ENCODE peak calls at places on chromosome 1, in ten cellular contexts. C is lung, E is IMR-90, F is heart right ventricle, M is astrocyte, V is ovary, O is suprapubic skin, D is Peyer's patch, G is AG04450, J is fibroblast of lung. Q is an unnamed sample.

GRCh38 chr1:200921571-200922110 is 26.9 kb downstream of the INAVA start:
- DNase-seq in D (no peak), F (no peak), V (no peak), C (no peak), G (no peak), J (no peak), E (no peak), O (peak; percentile 44), M (no peak), Q (no peak)

GRCh38 chr1:226443033-226443432 is 35.1 kb upstream of the PARP1 start:
- DNase-seq in F (no peak), V (no peak), G (no peak), E (no peak), O (no peak), M (no peak), D (no peak), J (no peak), C (no peak), Q (no peak)

GRCh38 chr1:14142397-14143095 is 442.6 kb downstream of the PRDM2 start:
- DNase-seq in M (peak; percentile 50), J (peak; percentile 60), V (no peak), G (no peak), F (no peak), O (no peak), D (no peak), C (peak; percentile 67), E (no peak), Q (no peak)

GRCh38 chr1:214678386-214678785 is 75.4 kb downstream of the CENPF start:
- DNase-seq in G (no peak), O (no peak), D (no peak), V (no peak), C (no peak), M (peak; percentile 14), J (peak; percentile 44), F (no peak), E (peak; percentile 37), Q (no peak)

GRCh38 chr1:2272686-2273400 is 44.7 kb downstream of the SKI start:
- DNase-seq in F (no peak), J (no peak), O (no peak), C (no peak), E (no peak), D (no peak), G (no peak), V (no peak), M (no peak), Q (no peak)

GRCh38 chr1:29984544-29985375 is 738.6 kb downstream of the MATN1 start:
- DNase-seq in G (no peak), C (peak; percentile 28), D (no peak), O (no peak), E (no peak), M (no peak), F (no peak), V (no peak), J (no peak), Q (no peak)

GRCh38 chr1:28290851-28291250 is 31.5 kb downstream of the SESN2 start:
- DNase-seq in C (no peak), F (no peak), M (no peak), D (no peak), V (no peak), J (no peak), G (no peak), O (no peak), E (no peak), Q (no peak)

GRCh38 chr1:92096317-92096716 is 16.2 kb downstream of the BTBD8 start:
- DNase-seq in J (peak; percentile 11), G (no peak), F (no peak), E (peak; percentile 38), O (no peak), D (no peak), M (no peak), C (no peak), V (no peak), Q (no peak)

GRCh38 chr1:182718311-182718710 is 33.9 kb upstream of the RGS8 start:
- DNase-seq in F (no peak), J (no peak), D (no peak), E (no peak), G (no peak), V (no peak), O (no peak), M (no peak), C (no peak), Q (no peak)

GRCh38 chr1:205571747-205572146 is 60.1 kb downstream of the ELK4 start:
- DNase-seq in M (no peak), C (no peak), E (no peak), D (no peak), V (no peak), G (no peak), J (no peak), F (no peak), O (peak; percentile 52), Q (no peak)
- H3K27me3 ChIP-seq in M (peaks cover 67% of the 10 kb centered on the region), C (no peaks in the 10 kb centered on the region), E (peaks cover 87% of the 10 kb centered on the region), D (no peaks in the 10 kb centered on the region), V (no peaks in the 10 kb centered on the region), G (peaks cover 81% of the 10 kb centered on the region), J (peaks cover 51% of the 10 kb centered on the region), F (peaks cover 24% of the 10 kb centered on the region), O (peaks cover 48% of the 10 kb centered on the region), Q (no peaks in the 10 kb centered on the region)

GRCh38 chr1:3624194-3625136 is at the start of gene TPRG1L:
- DNase-seq in C (peak; percentile 98), M (peak; percentile 80), F (peak; percentile 99), O (peak; percentile 99), J (peak; percentile 91), G (peak; percentile 84), D (peak; percentile 99), E (peak; percentile 90), V (peak; percentile 99), Q (peak; percentile 98)
- H3K4me3 ChIP-seq in C (peak within 1 kb of the TSS; percentile 78), M (peak within 1 kb of the TSS; percentile 72), F (peak within 1 kb of the TSS; percentile 89), O (peak within 1 kb of the TSS; percentile 76), J (peak within 1 kb of the TSS; percentile 96), G (peak within 1 kb of the TSS; percentile 88), D (peak within 1 kb of the TSS; percentile 100), E (peak within 1 kb of the TSS; percentile 99), V (peak within 1 kb of the TSS; percentile 94), Q (peak within 1 kb of the TSS; percentile 81)

GRCh38 chr1:102296116-102296515 is 299.4 kb upstream of the OLFM3 start:
- DNase-seq in O (no peak), M (no peak), G (no peak), V (no peak), C (no peak), F (no peak), E (no peak), J (no peak), D (no peak), Q (no peak)
- H3K9me3 ChIP-seq in O (peaks cover 4% of the 10 kb centered on the region), M (no peaks in the 10 kb centered on the region), G (peaks cover 8% of the 10 kb centered on the region), V (no peaks in the 10 kb centered on the region), C (peaks cover 3% of the 10 kb centered on the region), F (peaks cover 8% of the 10 kb centered on the region), E (peaks cover 4% of the 10 kb centered on the region), J (no peaks in the 10 kb centered on the region), D (no peaks in the 10 kb centered on the region), Q (no peaks in the 10 kb centered on the region)

GRCh38 chr1:39196244-39197215 is 8.0 kb upstream of the MACF1 start:
- DNase-seq in O (no peak), V (no peak), C (no peak), J (peak; percentile 79), M (peak; percentile 68), D (no peak), G (no peak), F (no peak), E (peak; percentile 50), Q (no peak)

GRCh38 chr1:39190096-39190495 is 14.4 kb upstream of the MACF1 start:
- DNase-seq in O (no peak), G (no peak), C (no peak), D (no peak), J (no peak), V (no peak), F (no peak), M (no peak), E (no peak), Q (no peak)

GRCh38 chr1:39195166-39196111 is 9.1 kb upstream of the MACF1 start:
- DNase-seq in O (no peak), J (peak; percentile 87), C (no peak), G (no peak), E (peak; percentile 83), V (no peak), F (no peak), D (no peak), M (peak; percentile 82), Q (no peak)

GRCh38 chr1:39189592-39190041 is 14.9 kb upstream of the MACF1 start:
- DNase-seq in D (no peak), M (peak; percentile 82), V (no peak), G (no peak), F (no peak), O (no peak), J (peak; percentile 82), C (no peak), E (peak; percentile 86), Q (no peak)

GRCh38 chr1:39194398-39195051 is 10.0 kb upstream of the MACF1 start:
- DNase-seq in M (no peak), G (no peak), D (no peak), E (no peak), C (no peak), V (no peak), F (no peak), O (no peak), J (no peak), Q (no peak)
- H3K27me3 ChIP-seq in M (no peaks in the 10 kb centered on the region), G (no peaks in the 10 kb centered on the region), D (no peaks in the 10 kb centered on the region), E (no peaks in the 10 kb centered on the region), C (no peaks in the 10 kb centered on the region), V (no peaks in the 10 kb centered on the region), F (no peaks in the 10 kb centered on the region), O (no peaks in the 10 kb centered on the region), J (no peaks in the 10 kb centered on the region), Q (no peaks in the 10 kb centered on the region)

GRCh38 chr1:180156201-180156600 is 1.5 kb downstream of the QSOX1 start:
- DNase-seq in C (no peak), M (no peak), D (no peak), V (no peak), J (no peak), G (no peak), F (no peak), E (no peak), O (no peak), Q (no peak)
- H3K4me3 ChIP-seq in C (no peak overlapping the region), M (peak overlapping the region; percentile 87), D (no peak overlapping the region), V (peak overlapping the region; percentile 81), J (peak overlapping the region; percentile 94), G (peak overlapping the region; percentile 100), F (peak overlapping the region; percentile 73), E (peak overlapping the region; percentile 94), O (no peak overlapping the region), Q (no peak overlapping the region)